ENCODE peak calls at places on chromosome 9, in seven cellular contexts. G, X, P, A, V, M and Z are unnamed samples.

GRCh38 chr9:36142510-36143161 is 6.1 kb downstream of the GLIPR2 start:
- DNase-seq in G (no peak), V (no peak), A (no peak), M (peak), X (peak), P (no peak), Z (no peak)

GRCh38 chr9:85522459-85523092 is 219.2 kb downstream of the AGTPBP1 start:
- DNase-seq in V (peak), X (peak), G (no peak), P (peak), M (peak), A (peak), Z (peak)

GRCh38 chr9:98765276-98765675 is 31.1 kb downstream of the ANKS6 start:
- DNase-seq in A (no peak), V (no peak), G (no peak), M (no peak), P (no peak), X (no peak), Z (no peak)

GRCh38 chr9:83130541-83130940 is 67.6 kb upstream of the RASEF start:
- DNase-seq in M (no peak), P (no peak), A (no peak), G (peak), V (peak), X (no peak), Z (no peak)

GRCh38 chr9:96567203-96567700 is 52.4 kb downstream of the CDC14B start:
- DNase-seq in V (no peak), G (no peak), M (no peak), P (no peak), A (no peak), X (no peak), Z (peak)

GRCh38 chr9:83336696-83337095 is 201.5 kb downstream of the FRMD3 start:
- DNase-seq in V (no peak), X (no peak), M (no peak), G (no peak), P (no peak), A (peak), Z (no peak)

GRCh38 chr9:70484232-70485130 is 70.0 kb upstream of the KLF9 start:
- DNase-seq in P (peak), X (no peak), G (no peak), A (peak), V (peak), M (peak), Z (peak)

GRCh38 chr9:129330711-129331279 is 152.7 kb upstream of the IER5L start:
- DNase-seq in P (no peak), X (no peak), G (no peak), A (no peak), M (no peak), V (no peak), Z (peak)

GRCh38 chr9:86682240-86682639 is 265.1 kb downstream of the GAS1 start:
- DNase-seq in A (no peak), G (no peak), V (no peak), M (no peak), P (no peak), X (no peak), Z (no peak)

GRCh38 chr9:126891676-126892075 is 22.9 kb upstream of the RALGPS1 start:
- DNase-seq in G (no peak), M (no peak), V (no peak), X (no peak), P (no peak), A (no peak), Z (no peak)

GRCh38 chr9:31996331-31996730 is 388.1 kb upstream of the ACO1 start:
- DNase-seq in M (no peak), G (no peak), X (no peak), A (peak), P (no peak), V (no peak), Z (no peak)

GRCh38 chr9:131624636-131625241 is 79.4 kb downstream of the PRRT1B start:
- DNase-seq in A (no peak), V (no peak), G (no peak), P (no peak), X (no peak), M (no peak), Z (no peak)

GRCh38 chr9:122370869-122371467 is at the start of gene PTGS1:
- DNase-seq in X (no peak), P (peak), A (peak), M (peak), G (no peak), V (no peak), Z (peak)

GRCh38 chr9:7963026-7963425 is 163.4 kb upstream of the DMAC1 start:
- DNase-seq in X (no peak), V (no peak), P (no peak), A (no peak), M (no peak), G (no peak), Z (no peak)

GRCh38 chr9:87387351-87388055 is 110.2 kb upstream of the DAPK1 start:
- DNase-seq in V (no peak), X (no peak), G (peak), P (no peak), A (no peak), M (no peak), Z (peak)

GRCh38 chr9:88651682-88652633 is 117.0 kb downstream of the NXNL2 start:
- DNase-seq in X (peak), P (peak), M (peak), A (no peak), G (peak), V (peak), Z (peak)

GRCh38 chr9:90956026-90956810 is 154.6 kb downstream of the SYK start:
- DNase-seq in X (no peak), G (no peak), A (no peak), M (no peak), V (no peak), P (peak), Z (peak)

GRCh38 chr9:122383992-122384461 is 13.2 kb downstream of the PTGS1 start:
- DNase-seq in A (no peak), G (peak), X (no peak), M (no peak), P (peak), V (no peak), Z (peak)

GRCh38 chr9:76987594-76988200 is 31.8 kb upstream of the FOXB2 start:
- DNase-seq in V (no peak), P (peak), X (peak), M (peak), A (peak), G (no peak), Z (peak)

GRCh38 chr9:82334286-82334685 is 345.7 kb downstream of the SPATA31D1 start:
- DNase-seq in V (no peak), M (no peak), G (no peak), A (no peak), P (peak), X (no peak), Z (peak)

GRCh38 chr9:31304576-31304975 is 1079.9 kb upstream of the ACO1 start:
- DNase-seq in X (no peak), A (no peak), V (no peak), P (peak), G (peak), M (no peak), Z (peak)

GRCh38 chr9:98342103-98342818 is 86.8 kb upstream of the TBC1D2 start:
- DNase-seq in M (no peak), P (no peak), X (no peak), G (no peak), A (no peak), V (no peak), Z (no peak)

GRCh38 chr9:129359871-129360536 is 181.9 kb upstream of the IER5L start:
- DNase-seq in G (no peak), P (no peak), A (no peak), V (no peak), X (no peak), M (no peak), Z (no peak)

GRCh38 chr9:78278177-78278777 is 18.6 kb upstream of the PSAT1 start:
- DNase-seq in M (no peak), V (no peak), A (no peak), X (no peak), P (peak), G (no peak), Z (peak)

GRCh38 chr9:94656190-94656589 is 16.9 kb upstream of the FBP1 start:
- DNase-seq in V (no peak), X (no peak), G (no peak), P (no peak), M (peak), A (peak), Z (no peak)

GRCh38 chr9:89647366-89648128 is 42.7 kb downstream of the GADD45G start:
- DNase-seq in G (no peak), P (no peak), M (no peak), X (peak), V (no peak), A (no peak), Z (no peak)

GRCh38 chr9:116075191-116075590 is 78.4 kb upstream of the PAPPA start:
- DNase-seq in M (no peak), P (peak), A (no peak), G (no peak), V (no peak), X (no peak), Z (peak)

GRCh38 chr9:131641618-131642495 is 96.5 kb downstream of the PRRT1B start:
- DNase-seq in A (no peak), M (no peak), P (peak), G (no peak), V (peak), X (no peak), Z (no peak)

GRCh38 chr9:102237520-102237919 is 499.1 kb upstream of the GRIN3A start:
- DNase-seq in M (no peak), G (no peak), A (no peak), X (no peak), P (no peak), V (no peak), Z (no peak)

GRCh38 chr9:93252116-93252780 is 68.3 kb downstream of the WNK2 start:
- DNase-seq in G (no peak), A (no peak), X (peak), P (no peak), M (no peak), V (no peak), Z (no peak)

DNA sequence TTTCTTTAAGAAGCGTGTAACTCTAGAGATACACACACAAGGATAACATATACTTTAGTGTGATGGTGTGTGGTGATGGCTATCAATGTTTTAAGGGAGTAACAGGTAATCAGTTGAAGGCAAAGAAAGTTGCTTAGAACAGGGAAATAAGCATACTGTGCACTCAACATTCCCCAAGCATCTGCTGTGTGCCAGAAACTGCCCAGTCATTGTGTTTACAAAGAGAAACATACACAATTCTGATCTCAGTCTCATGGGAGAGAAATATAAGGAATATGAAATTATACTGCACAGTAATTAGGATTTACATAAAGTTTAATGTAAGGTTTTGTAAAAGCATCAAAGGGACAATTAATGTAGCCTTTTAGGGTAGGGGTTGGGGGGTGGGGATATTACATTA is 224.1 kb upstream of the TYRP1 start:
- DNase-seq in X (no peak), M (no peak), V (no peak), A (no peak), P (no peak), G (no peak), Z (no peak)
- TF ChIP-seq CTCF in X (no peak), M (no peak), V (no peak), A (no peak), P (no peak), G (no peak), Z (no peak)

GRCh38 chr9:72932669-72933068 is 20.2 kb downstream of the ALDH1A1 start:
- DNase-seq in G (no peak), M (no peak), A (no peak), P (no peak), X (no peak), V (no peak), Z (peak)

GRCh38 chr9:72929542-72929941 is 23.3 kb downstream of the ALDH1A1 start:
- DNase-seq in P (no peak), M (no peak), G (no peak), V (no peak), A (no peak), X (no peak), Z (no peak)

GRCh38 chr9:72931437-72931836 is 21.4 kb downstream of the ALDH1A1 start:
- DNase-seq in X (no peak), M (no peak), A (no peak), V (no peak), P (peak), G (peak), Z (no peak)

GRCh38 chr9:72931897-72932296 is 21.0 kb downstream of the ALDH1A1 start:
- DNase-seq in A (no peak), P (no peak), X (no peak), G (no peak), M (no peak), V (no peak), Z (no peak)

GRCh38 chr9:72930828-72931227 is 22.0 kb downstream of the ALDH1A1 start:
- DNase-seq in P (no peak), X (no peak), V (no peak), M (no peak), G (no peak), A (peak), Z (no peak)
- TF ChIP-seq CTCF in P (no peak), X (no peak), V (no peak), M (no peak), G (no peak), A (peak), Z (no peak)

DNA sequence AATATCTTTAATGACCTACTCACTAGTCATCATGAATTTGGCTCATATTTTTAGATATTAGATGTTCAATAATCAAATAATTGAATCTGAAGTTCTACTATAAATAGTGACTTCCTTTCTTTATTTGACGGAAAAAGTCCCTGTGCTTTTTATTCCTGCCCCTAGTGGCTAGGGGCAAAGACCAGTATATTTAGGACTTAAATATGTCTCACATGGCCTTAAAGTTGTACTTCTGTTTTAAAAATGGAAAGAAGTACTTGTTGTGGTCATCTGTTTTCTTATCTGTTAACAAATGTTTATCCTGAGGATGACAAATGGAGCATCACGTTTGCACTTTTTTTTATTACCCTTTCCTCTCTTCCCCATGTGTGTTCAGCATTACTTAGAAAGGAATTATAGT is 89.2 kb upstream of the GRHPR start:
- DNase-seq in A (no peak), G (no peak), P (no peak), V (no peak), X (no peak), M (no peak), Z (no peak)
- TF ChIP-seq CTCF in A (peak), G (no peak), P (no peak), V (no peak), X (no peak), M (no peak), Z (no peak)

GRCh38 chr9:17742065-17742464 is 163.2 kb downstream of the SH3GL2 start:
- DNase-seq in A (peak), X (no peak), V (no peak), M (no peak), P (no peak), G (no peak), Z (no peak)
- TF ChIP-seq CTCF in A (peak), X (no peak), V (no peak), M (no peak), P (no peak), G (peak), Z (no peak)

GRCh38 chr9:137679249-137679648 is 60.4 kb downstream of the EHMT1 start:
- DNase-seq in G (no peak), M (no peak), X (no peak), P (no peak), A (peak), V (no peak), Z (no peak)
- TF ChIP-seq CTCF in G (no peak), M (no peak), X (no peak), P (no peak), A (no peak), V (no peak), Z (no peak)

GRCh38 chr9:132854832-132855231 is 23.3 kb downstream of the AK8 start:
- DNase-seq in A (no peak), P (no peak), X (no peak), M (no peak), V (no peak), G (no peak), Z (no peak)

GRCh38 chr9:132857031-132857430 is 21.1 kb downstream of the AK8 start:
- DNase-seq in P (peak), G (no peak), A (peak), X (no peak), V (peak), M (peak), Z (peak)

GRCh38 chr9:132855904-132856303 is 22.2 kb downstream of the AK8 start:
- DNase-seq in G (no peak), A (no peak), P (no peak), X (no peak), M (no peak), V (no peak), Z (no peak)

GRCh38 chr9:132858756-132859155 is 19.3 kb downstream of the AK8 start:
- DNase-seq in A (no peak), G (no peak), V (no peak), P (no peak), X (no peak), M (no peak), Z (no peak)

GRCh38 chr9:132857601-132858342 is 20.3 kb downstream of the AK8 start:
- DNase-seq in A (peak), M (peak), V (no peak), G (no peak), X (no peak), P (no peak), Z (peak)
- TF ChIP-seq CTCF in A (peak), M (no peak), V (no peak), G (no peak), X (no peak), P (no peak), Z (no peak)

DNA sequence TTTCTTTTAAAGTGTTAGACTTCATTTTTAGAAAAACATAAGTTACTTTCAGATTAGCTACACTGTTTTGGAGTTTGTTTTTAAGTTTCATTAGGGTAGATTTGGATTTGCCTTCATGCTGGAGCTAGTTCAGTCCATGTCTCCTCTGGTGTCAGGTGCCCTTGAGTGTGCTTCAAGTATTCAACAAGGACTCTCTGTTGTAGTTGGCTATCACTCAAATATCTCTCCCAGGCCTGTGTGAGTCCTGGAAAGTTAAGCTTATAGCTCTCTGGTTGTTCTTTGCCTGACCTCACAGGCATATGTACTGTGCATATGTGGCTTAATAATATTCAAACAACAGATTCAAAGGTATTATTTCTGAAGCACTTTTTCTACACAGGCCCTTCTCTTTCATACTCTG is 45.4 kb downstream of the PTBP3 start:
- DNase-seq in G (no peak), V (no peak), A (no peak), P (no peak), M (no peak), X (no peak), Z (peak)
- TF ChIP-seq CTCF in G (no peak), V (no peak), A (no peak), P (no peak), M (no peak), X (no peak), Z (no peak)

DNA sequence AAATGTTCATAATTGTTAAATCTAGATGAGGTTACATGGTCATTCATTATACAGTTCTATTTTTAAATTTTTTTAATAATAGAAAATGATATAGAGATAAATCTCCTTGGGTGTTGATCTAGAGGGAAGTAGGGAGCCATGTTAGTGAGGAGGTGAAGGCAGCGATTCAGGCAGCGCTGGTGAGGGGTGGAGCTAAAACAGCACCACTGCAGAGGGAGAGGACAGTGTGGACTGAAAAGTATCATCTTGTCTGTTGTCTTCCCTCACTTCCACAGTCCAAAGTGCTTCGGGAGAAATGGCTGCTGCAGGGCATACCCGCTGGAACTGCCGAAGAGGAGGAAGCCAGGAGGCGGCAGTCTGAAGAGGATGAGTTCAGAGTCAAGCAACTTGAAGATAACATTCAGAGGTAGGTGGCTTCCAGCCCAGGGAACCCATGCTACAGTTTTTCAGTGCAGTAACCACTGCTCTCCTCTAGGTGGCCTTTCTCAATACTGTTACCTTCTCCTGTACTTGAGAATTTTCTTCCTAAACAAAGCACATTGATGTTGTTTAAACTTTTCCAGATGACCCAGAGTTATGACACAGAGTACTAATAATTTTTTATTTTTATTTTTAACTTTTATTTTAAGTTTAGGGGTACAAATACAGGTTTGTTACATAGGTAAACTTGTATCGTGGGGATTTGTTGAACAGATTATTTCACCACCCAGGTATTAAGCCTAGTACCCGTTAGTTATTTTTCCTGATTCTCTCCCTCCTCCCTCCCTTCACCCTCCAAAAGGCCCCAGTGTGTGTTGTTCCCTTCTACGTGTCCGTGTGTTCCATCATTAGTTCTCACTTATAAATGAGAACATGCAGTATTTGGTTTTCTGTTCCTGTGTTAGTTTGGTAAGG is 100.5 kb downstream of the PALM2AKAP2 start:
- DNase-seq in P (no peak), G (no peak), V (no peak), X (no peak), M (no peak), A (peak), Z (peak)
- TF ChIP-seq CTCF in P (peak), G (peak), V (no peak), X (peak), M (peak), A (peak), Z (peak)

GRCh38 chr9:4740623-4741364 is at the start of gene AK3:
- DNase-seq in X (peak), G (no peak), M (peak), P (peak), V (peak), A (peak), Z (peak)

GRCh38 chr9:4740373-4740622 is 704 bp downstream of the AK3 start:
- DNase-seq in V (no peak), M (no peak), X (no peak), G (no peak), A (no peak), P (no peak), Z (no peak)

GRCh38 chr9:4738866-4739586 is 2.0 kb downstream of the AK3 start:
- DNase-seq in P (no peak), M (no peak), V (no peak), A (no peak), G (no peak), X (no peak), Z (no peak)

GRCh38 chr9:4741365-4742031 is 496 bp upstream of the AK3 start:
- DNase-seq in M (peak), A (no peak), P (no peak), G (no peak), V (peak), X (peak), Z (no peak)

GRCh38 chr9:4739587-4740372 is 1.2 kb downstream of the AK3 start:
- DNase-seq in V (no peak), P (no peak), M (peak), X (no peak), G (no peak), A (no peak), Z (no peak)
- TF ChIP-seq CTCF in V (no peak), P (no peak), M (no peak), X (no peak), G (no peak), A (no peak), Z (no peak)